ENCODE peak calls at places on chromosomes 1 and 21, in eight cellular contexts. One of them, this sample, is unnamed.

GRCh38 chr1:243483084-243483845 is 227.4 kb downstream of the SDCCAG8 start:
- DNase-seq in cardiac septum: no peak
- DNase-seq in colonic mucosa: no peak
- DNase-seq in nucleus accumbens: no peak
- DNase-seq in NCI-H774: no peak
- DNase-seq in NCI-H1436: no peak
- DNase-seq in transverse colon: no peak
- DNase-seq in tibial artery: no peak
- DNase-seq in this sample: no peak

GRCh38 chr1:178273707-178274410 is 180.0 kb downstream of the RASAL2 start:
- DNase-seq in cardiac septum: no peak
- DNase-seq in colonic mucosa: no peak
- DNase-seq in nucleus accumbens: no peak
- DNase-seq in NCI-H774: no peak
- DNase-seq in NCI-H1436: no peak
- DNase-seq in transverse colon: no peak
- DNase-seq in tibial artery: no peak
- DNase-seq in this sample: no peak

GRCh38 chr21:15654171-15654570 is 75.6 kb upstream of the USP25 start:
- DNase-seq in cardiac septum: no peak
- DNase-seq in colonic mucosa: no peak
- DNase-seq in nucleus accumbens: no peak
- DNase-seq in NCI-H774: no peak
- DNase-seq in NCI-H1436: no peak
- DNase-seq in transverse colon: no peak
- DNase-seq in tibial artery: no peak
- DNase-seq in this sample: no peak

GRCh38 chr1:74689800-74690696 is 16.5 kb upstream of the ERICH3 start:
- DNase-seq in cardiac septum: no peak
- DNase-seq in colonic mucosa: peak
- DNase-seq in nucleus accumbens: peak
- DNase-seq in NCI-H774: peak
- DNase-seq in NCI-H1436: peak
- DNase-seq in transverse colon: peak
- DNase-seq in tibial artery: peak
- DNase-seq in this sample: peak

GRCh38 chr1:1858382-1859086 is 32.4 kb downstream of the GNB1 start:
- DNase-seq in cardiac septum: peak
- DNase-seq in colonic mucosa: peak
- DNase-seq in nucleus accumbens: peak
- DNase-seq in NCI-H774: peak
- DNase-seq in NCI-H1436: no peak
- DNase-seq in transverse colon: peak
- DNase-seq in tibial artery: peak
- DNase-seq in this sample: peak

GRCh38 chr1:198601936-198602889 is 36.6 kb upstream of the PTPRC start:
- DNase-seq in cardiac septum: no peak
- DNase-seq in colonic mucosa: no peak
- DNase-seq in nucleus accumbens: no peak
- DNase-seq in NCI-H774: no peak
- DNase-seq in NCI-H1436: no peak
- DNase-seq in transverse colon: no peak
- DNase-seq in tibial artery: no peak
- DNase-seq in this sample: no peak

GRCh38 chr1:29272171-29272907 is 36.0 kb downstream of the PTPRU start:
- DNase-seq in cardiac septum: peak
- DNase-seq in colonic mucosa: no peak
- DNase-seq in nucleus accumbens: no peak
- DNase-seq in NCI-H774: no peak
- DNase-seq in NCI-H1436: no peak
- DNase-seq in transverse colon: no peak
- DNase-seq in tibial artery: no peak
- DNase-seq in this sample: no peak

GRCh38 chr1:233613252-233614172 is at the start of gene KCNK1:
- DNase-seq in cardiac septum: no peak
- DNase-seq in colonic mucosa: peak
- DNase-seq in nucleus accumbens: peak
- DNase-seq in NCI-H774: peak
- DNase-seq in NCI-H1436: peak
- DNase-seq in transverse colon: peak
- DNase-seq in tibial artery: peak
- DNase-seq in this sample: no peak

GRCh38 chr1:200401708-200402107 is 8.1 kb downstream of the ZNF281 start:
- DNase-seq in cardiac septum: no peak
- DNase-seq in colonic mucosa: no peak
- DNase-seq in nucleus accumbens: no peak
- DNase-seq in NCI-H774: no peak
- DNase-seq in NCI-H1436: no peak
- DNase-seq in transverse colon: no peak
- DNase-seq in tibial artery: no peak
- DNase-seq in this sample: no peak

GRCh38 chr1:235226933-235227332 is 65.9 kb upstream of the RBM34 start:
- DNase-seq in cardiac septum: no peak
- DNase-seq in colonic mucosa: no peak
- DNase-seq in nucleus accumbens: no peak
- DNase-seq in NCI-H774: no peak
- DNase-seq in NCI-H1436: no peak
- DNase-seq in transverse colon: no peak
- DNase-seq in tibial artery: no peak
- DNase-seq in this sample: no peak

GRCh38 chr21:41766883-41767605 is at the start of gene RIPK4:
- DNase-seq in cardiac septum: peak
- DNase-seq in colonic mucosa: peak
- DNase-seq in nucleus accumbens: no peak
- DNase-seq in NCI-H774: peak
- DNase-seq in NCI-H1436: peak
- DNase-seq in transverse colon: peak
- DNase-seq in tibial artery: no peak
- DNase-seq in this sample: peak

GRCh38 chr1:39645411-39646043 is 6.1 kb upstream of the HEYL start:
- DNase-seq in cardiac septum: no peak
- DNase-seq in colonic mucosa: no peak
- DNase-seq in nucleus accumbens: no peak
- DNase-seq in NCI-H774: no peak
- DNase-seq in NCI-H1436: no peak
- DNase-seq in transverse colon: no peak
- DNase-seq in tibial artery: no peak
- DNase-seq in this sample: no peak

This sample was measured in HepG2.